ENCODE peak calls at places on chromosomes 13 and 19, in four cellular contexts. S is heart left ventricle, C is Peyer's patch, A is H9. Y is an unnamed sample. For H3K4me1, the result is how much of the 10 kb centered on the place peaks cover.

GRCh38 chr19:37583340-37583739 is 11.3 kb downstream of the ZNF571 start:
- DNase-seq in S (no peak), C (no peak), A (no peak), Y (no peak)

GRCh38 chr13:113406321-113407102 is 42.6 kb upstream of the GRTP1 start:
- DNase-seq in S (peak), C (peak), A (peak), Y (no peak)

GRCh38 chr19:489418-490196 is 6.7 kb upstream of the MADCAM1 start:
- DNase-seq in S (no peak), C (no peak), A (peak), Y (no peak)

GRCh38 chr13:82136880-82137279 is 1745.4 kb downstream of the SLITRK1 start:
- DNase-seq in S (no peak), C (no peak), A (no peak), Y (no peak)

GRCh38 chr13:50156140-50156539 is 140.9 kb downstream of the KCNRG start:
- DNase-seq in S (no peak), C (no peak), A (no peak), Y (no peak)

GRCh38 chr13:31011193-31011860 is 78.9 kb downstream of the TEX26 start:
- DNase-seq in S (no peak), C (no peak), A (no peak), Y (no peak)

GRCh38 chr19:765179-765738 is 14.3 kb downstream of the MISP start:
- DNase-seq in S (no peak), C (no peak), A (no peak), Y (no peak)

GRCh38 chr13:72342364-72342763 is 385.1 kb downstream of the MZT1 start:
- DNase-seq in S (no peak), C (no peak), A (no peak), Y (no peak)

GRCh38 chr13:29679357-29680050 is 84.0 kb upstream of the SLC7A1 start:
- DNase-seq in S (peak), C (peak), A (no peak), Y (peak)

GRCh38 chr13:101916108-101916757 is 463.8 kb downstream of the ITGBL1 start:
- DNase-seq in S (peak), C (no peak), A (peak), Y (no peak)

GRCh38 chr19:19752760-19753403 is 20.0 kb upstream of the ZNF14 start:
- DNase-seq in S (no peak), C (no peak), A (no peak), Y (no peak)

GRCh38 chr13:88464851-88465250 is 793.7 kb downstream of the SLITRK5 start:
- DNase-seq in S (no peak), C (no peak), A (no peak), Y (no peak)

GRCh38 chr13:41588899-41589298 is 131.5 kb downstream of the RGCC start:
- DNase-seq in S (no peak), C (no peak), A (no peak), Y (no peak)

GRCh38 chr19:3459322-3459881 is 20.9 kb downstream of the SMIM24 start:
- DNase-seq in S (peak), C (peak), A (peak), Y (peak)

GRCh38 chr13:20157387-20157786 is 3.5 kb downstream of the GJA3 start:
- DNase-seq in S (no peak), C (no peak), A (peak), Y (peak)

GRCh38 chr19:41601771-41602170 is 25.1 kb downstream of the CEACAM4 start:
- DNase-seq in S (no peak), C (no peak), A (no peak), Y (no peak)

GRCh38 chr19:4077800-4078683 is 11.3 kb upstream of the ZBTB7A start:
- DNase-seq in S (peak), C (peak), A (no peak), Y (no peak)

GRCh38 chr19:12580180-12580694 is 29.0 kb upstream of the ZNF564 start:
- DNase-seq in S (no peak), C (no peak), A (no peak), Y (no peak)

GRCh38 chr19:9586764-9587163 is 2.5 kb upstream of the ZNF121 start:
- DNase-seq in S (peak), C (peak), A (peak), Y (peak)

GRCh38 chr13:50080856-50081105 is 65.5 kb downstream of the KCNRG start:
- DNase-seq in S (no peak), C (no peak), A (no peak), Y (no peak)

GRCh38 chr19:53624776-53625540 is 6.8 kb upstream of the DPRX start:
- DNase-seq in S (no peak), C (no peak), A (no peak), Y (no peak)

GRCh38 chr19:30117636-30118145 is 175.7 kb downstream of the URI1 start:
- DNase-seq in S (no peak), C (no peak), A (no peak), Y (no peak)

GRCh38 chr13:99270503-99270902 is 12.3 kb upstream of the GPR18 start:
- DNase-seq in S (no peak), C (no peak), A (no peak), Y (no peak)

GRCh38 chr13:99269627-99270252 is 11.6 kb upstream of the GPR18 start:
- DNase-seq in S (no peak), C (peak), A (no peak), Y (no peak)

GRCh38 chr13:99266827-99267226 is 8.6 kb upstream of the GPR18 start:
- DNase-seq in S (no peak), C (no peak), A (no peak), Y (no peak)

GRCh38 chr13:99267927-99268326 is 9.7 kb upstream of the GPR18 start:
- DNase-seq in S (no peak), C (no peak), A (no peak), Y (no peak)

GRCh38 chr13:99268822-99269221 is 10.6 kb upstream of the GPR18 start:
- DNase-seq in S (no peak), C (no peak), A (no peak), Y (no peak)
- H3K4me1 ChIP-seq in S (under half), C (under half), A (under half), Y (under half)

DNA sequence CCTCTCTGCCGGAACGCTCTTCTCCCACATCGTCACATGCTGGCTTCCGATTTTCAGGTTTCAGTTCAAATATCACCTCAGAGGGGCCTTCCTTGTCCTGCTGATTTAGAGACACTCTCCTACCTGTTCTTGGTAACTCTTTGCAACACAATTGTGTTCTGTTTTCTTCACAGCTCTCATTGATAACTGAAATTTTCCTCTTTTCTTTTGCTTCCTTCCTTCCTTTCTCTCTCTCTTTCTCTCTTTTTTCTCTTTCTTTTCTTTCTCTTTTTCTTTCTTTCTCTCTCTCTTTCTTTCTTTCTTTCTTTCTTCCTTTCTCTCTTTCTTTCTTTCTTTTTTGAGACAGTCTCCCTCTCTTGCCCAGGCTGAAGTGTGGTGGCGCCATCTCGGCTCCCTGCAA is 12.0 kb upstream of the LRRC4B start:
- DNase-seq in S (no peak), C (no peak), A (no peak), Y (no peak)
- TF ChIP-seq CTCF in S (no peak), C (no peak), A (no peak), Y (no peak)

GRCh38 chr13:73467103-73467502 is 408.3 kb downstream of the KLF5 start:
- DNase-seq in S (no peak), C (no peak), A (no peak), Y (no peak)
- H3K27ac ChIP-seq in S (no peak), C (no peak), A (no peak), Y (no peak)

DNA sequence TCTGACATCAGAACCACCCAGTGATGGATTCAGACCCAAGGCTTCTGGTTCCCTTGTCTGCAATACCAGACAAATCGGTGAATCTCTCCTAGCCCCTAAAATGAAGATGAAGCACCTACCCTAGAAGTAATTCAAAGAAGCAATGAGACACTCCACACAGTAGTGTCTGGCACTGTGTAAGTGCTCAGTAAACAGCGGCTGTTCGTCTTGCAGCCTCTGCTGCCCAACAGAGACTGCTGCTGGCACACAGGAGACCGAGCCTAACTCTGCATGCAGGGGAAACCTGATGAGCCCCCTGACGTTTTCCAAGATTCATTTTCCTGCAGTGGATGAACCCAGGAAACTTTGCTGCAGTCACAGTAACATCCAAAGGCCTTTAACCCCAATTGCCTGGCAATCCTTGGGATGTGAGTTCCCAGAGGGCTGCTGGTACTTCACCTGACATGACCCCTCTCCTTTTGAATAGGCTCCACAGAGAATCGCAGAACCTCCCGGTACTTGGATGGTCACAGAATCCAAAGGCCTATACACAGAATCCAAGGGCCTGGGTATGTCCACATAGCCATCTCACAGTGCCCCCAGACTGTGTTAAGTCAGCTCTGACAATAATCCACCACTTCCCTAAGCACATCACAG is 6.7 kb downstream of the MED26 start:
- DNase-seq in S (no peak), C (no peak), A (no peak), Y (no peak)
- H3K4me1 ChIP-seq in S (under half), C (under half), A (under half), Y (half or more)

DNA sequence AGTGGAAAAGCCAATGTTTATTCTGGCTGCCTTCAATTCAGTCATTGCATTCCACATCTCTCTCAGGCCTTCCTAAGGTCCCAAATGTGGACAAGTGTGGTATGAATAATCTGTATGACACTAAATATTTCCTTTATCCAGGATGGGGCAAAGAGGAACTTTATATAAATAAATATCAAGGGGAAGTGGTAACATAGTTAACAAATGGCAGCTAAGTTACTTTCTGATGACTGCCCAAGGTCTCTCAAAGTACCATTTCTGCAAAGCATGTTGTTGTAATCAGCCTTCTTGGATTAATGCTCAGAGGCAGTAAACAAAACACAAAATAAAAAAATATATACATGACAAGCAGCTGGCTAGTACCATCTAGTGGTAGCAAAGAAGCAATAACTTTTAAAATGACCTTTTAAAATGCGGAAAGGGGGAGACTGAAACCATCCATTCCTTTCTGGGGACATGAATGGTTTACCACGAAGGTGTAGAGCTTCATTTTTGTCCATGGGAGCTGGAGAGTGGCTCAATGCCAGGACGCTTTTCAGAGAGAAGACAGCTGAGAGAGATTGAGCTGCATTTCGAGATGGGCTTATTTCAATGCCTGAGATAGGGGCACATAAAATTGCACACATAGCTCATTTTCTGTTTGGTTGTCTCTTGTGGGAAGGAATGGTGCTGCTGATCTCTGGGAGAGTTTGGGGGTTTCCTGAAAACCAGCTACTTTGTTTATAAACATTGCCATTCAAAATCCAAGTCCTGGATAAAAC is 259.2 kb downstream of the RFC3 start:
- DNase-seq in S (no peak), C (no peak), A (no peak), Y (no peak)
- TF ChIP-seq CTCF in S (peak), C (peak), A (peak), Y (peak)

DNA sequence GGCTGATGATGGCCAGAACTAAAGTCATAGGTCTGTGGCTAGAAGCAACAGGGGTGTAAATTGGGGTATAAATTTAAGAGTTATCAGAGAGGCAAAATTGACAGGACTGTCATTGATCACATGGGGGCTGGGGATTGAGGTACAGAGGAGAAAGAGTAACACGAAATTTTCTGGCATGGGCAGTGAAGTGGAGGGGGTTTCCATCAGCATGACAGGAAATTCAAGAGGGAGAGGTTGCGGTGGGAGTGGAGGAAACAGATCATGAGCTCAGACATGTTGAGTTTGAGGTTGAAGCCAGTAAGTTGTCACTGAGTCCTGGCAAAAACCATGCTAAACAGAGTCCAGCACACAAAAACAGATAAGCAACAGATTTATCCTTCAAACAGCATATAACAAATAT is 192.1 kb upstream of the TSC22D1 start:
- DNase-seq in S (no peak), C (no peak), A (no peak), Y (no peak)
- H3K27ac ChIP-seq in S (no peak), C (no peak), A (no peak), Y (no peak)

DNA sequence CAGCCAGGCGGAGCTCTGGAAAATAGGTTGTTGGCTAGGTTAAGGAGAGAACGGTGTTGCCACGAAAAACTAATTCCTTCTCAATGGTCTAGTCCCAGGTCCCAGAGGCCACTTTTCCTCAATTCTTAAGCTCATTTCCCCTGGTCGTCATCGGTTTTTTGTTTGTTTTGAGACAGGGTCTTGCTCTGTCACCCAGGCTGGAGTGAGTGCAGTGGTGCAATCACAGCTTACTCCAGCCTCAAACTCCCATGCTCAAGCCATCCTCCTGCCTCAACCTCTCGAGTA is 1.2 kb downstream of the SF3A2 start:
- DNase-seq in S (no peak), C (no peak), A (no peak), Y (no peak)
- H3K4me1 ChIP-seq in S (under half), C (under half), A (under half), Y (under half)

GRCh38 chr13:27483421-27483820 is 33.1 kb upstream of the MTIF3 start:
- DNase-seq in S (no peak), C (peak), A (no peak), Y (peak)

GRCh38 chr13:27482996-27483395 is 32.6 kb upstream of the MTIF3 start:
- DNase-seq in S (peak), C (peak), A (no peak), Y (peak)

GRCh38 chr13:27476943-27477681 is 26.7 kb upstream of the MTIF3 start:
- DNase-seq in S (no peak), C (peak), A (no peak), Y (peak)

DNA sequence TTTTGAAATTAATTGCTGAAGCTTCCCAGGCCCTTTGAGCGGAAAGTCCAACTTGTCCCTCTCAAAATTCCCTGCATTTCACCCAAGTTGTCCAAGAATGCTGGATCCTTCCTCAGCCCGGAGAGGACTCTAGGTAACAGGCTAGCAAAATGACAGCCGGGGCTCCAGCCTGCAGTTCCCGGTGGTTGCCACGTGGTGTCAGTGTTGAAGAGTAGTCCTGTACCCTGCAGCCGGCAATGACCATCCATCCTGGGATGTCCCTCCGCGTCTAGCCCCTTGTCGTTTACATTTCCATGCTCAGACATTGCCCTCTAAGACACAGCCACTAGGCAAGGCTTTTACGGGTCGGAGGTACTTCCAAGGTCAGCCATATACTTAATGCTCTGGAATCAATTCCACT is 31.4 kb upstream of the MTIF3 start:
- DNase-seq in S (no peak), C (peak), A (peak), Y (peak)
- TF ChIP-seq CTCF in S (peak), C (peak), A (peak), Y (peak)

GRCh38 chr19:47723573-47723923 is 10.3 kb downstream of the EHD2 start:
- DNase-seq in S (peak), C (peak), A (no peak), Y (peak)
- H3K27ac ChIP-seq in S (peak), C (no peak), A (no peak), Y (peak)

Y was measured in right atrium auricular region.